ENCODE peak calls at places on chromosomes 5 and 9, in nine cellular contexts. K is endodermal cell, O is lower lobe of right lung, N is Karpas-422, M is MM.1S, U is pancreas, T is brain microvascular endothelial cell, B is astrocyte, R is hepatocyte. L is an unnamed sample.

GRCh38 chr9:95772320-95773060 is 103.0 kb upstream of the ERCC6L2 start:
- DNase-seq in N (no peak), B (peak; percentile 66), O (no peak), R (peak; percentile 83), M (no peak), K (peak; percentile 84), U (no peak), T (no peak), L (no peak)

GRCh38 chr9:109014267-109015025 is 1.1 kb upstream of the CTNNAL1 start:
- DNase-seq in U (peak; percentile 28), M (no peak), N (no peak), B (peak; percentile 58), K (peak; percentile 63), R (peak; percentile 70), T (peak; percentile 64), O (no peak), L (no peak)

GRCh38 chr9:101625871-101626270 is 31.1 kb upstream of the PPP3R2 start:
- DNase-seq in K (no peak), N (no peak), R (no peak), O (no peak), M (no peak), U (no peak), B (no peak), T (peak; percentile 60), L (no peak)

GRCh38 chr5:98214240-98215051 is 559.0 kb upstream of the RGMB start:
- DNase-seq in M (no peak), U (no peak), O (no peak), N (no peak), T (no peak), K (no peak), R (no peak), B (peak; percentile 79), L (no peak)

GRCh38 chr9:7980691-7981289 is 181.2 kb upstream of the DMAC1 start:
- DNase-seq in O (no peak), U (no peak), R (no peak), K (peak; percentile 65), M (no peak), T (no peak), N (no peak), B (no peak), L (no peak)

GRCh38 chr5:157816682-157817268 is 42.2 kb downstream of the CLINT1 start:
- DNase-seq in U (no peak), K (no peak), N (peak; percentile 70), O (no peak), M (peak; percentile 26), B (no peak), T (no peak), R (no peak), L (no peak)

GRCh38 chr5:71680510-71680909 is 38.6 kb upstream of the CARTPT start:
- DNase-seq in O (no peak), T (no peak), M (no peak), N (no peak), U (no peak), R (no peak), B (no peak), K (no peak), L (no peak)

GRCh38 chr9:2418619-2419018 is 203.0 kb upstream of the VLDLR start:
- DNase-seq in T (peak; percentile 39), R (no peak), O (no peak), U (no peak), M (no peak), B (peak; percentile 83), N (no peak), K (peak; percentile 64), L (no peak)

GRCh38 chr9:91777437-91777836 is 172.6 kb downstream of the ROR2 start:
- DNase-seq in T (peak; percentile 45), R (no peak), M (no peak), B (peak; percentile 74), U (no peak), O (no peak), K (no peak), N (no peak), L (no peak)

GRCh38 chr9:128245293-128246151 is 30.3 kb downstream of the GOLGA2 start:
- DNase-seq in N (no peak), O (no peak), T (peak; percentile 55), U (no peak), B (peak; percentile 57), K (peak; percentile 76), R (peak; percentile 79), M (no peak), L (no peak)

GRCh38 chr9:138050472-138051330 is 173.1 kb downstream of the CACNA1B start:
- DNase-seq in K (peak; percentile 42), M (no peak), N (no peak), T (no peak), R (no peak), U (no peak), B (no peak), O (no peak), L (no peak)

GRCh38 chr5:112174959-112175594 is 244.0 kb downstream of the EPB41L4A start:
- DNase-seq in N (peak; percentile 83), U (no peak), B (no peak), R (peak; percentile 75), O (no peak), K (peak; percentile 65), M (peak; percentile 53), T (peak; percentile 29), L (no peak)

GRCh38 chr5:375921-376871 is 54.7 kb downstream of the AHRR start:
- DNase-seq in M (no peak), U (no peak), N (no peak), B (no peak), R (no peak), O (no peak), T (no peak), K (peak; percentile 51), L (no peak)

GRCh38 chr5:65742565-65743231 is 20.7 kb downstream of the NLN start:
- DNase-seq in O (no peak), R (peak; percentile 73), T (peak; percentile 61), M (peak; percentile 50), K (no peak), B (peak; percentile 79), U (no peak), N (peak; percentile 83), L (peak; percentile 27)

GRCh38 chr9:35649431-35650340 is 1.0 kb downstream of the SIT1 start:
- DNase-seq in B (peak; percentile 8), T (no peak), N (peak; percentile 72), U (no peak), M (no peak), O (no peak), K (no peak), R (no peak), L (no peak)

GRCh38 chr9:37944266-37944650 is 40.3 kb upstream of the SLC25A51 start:
- DNase-seq in T (no peak), B (peak; percentile 42), O (peak; percentile 32), K (no peak), M (no peak), N (no peak), R (no peak), U (no peak), L (no peak)

DNA sequence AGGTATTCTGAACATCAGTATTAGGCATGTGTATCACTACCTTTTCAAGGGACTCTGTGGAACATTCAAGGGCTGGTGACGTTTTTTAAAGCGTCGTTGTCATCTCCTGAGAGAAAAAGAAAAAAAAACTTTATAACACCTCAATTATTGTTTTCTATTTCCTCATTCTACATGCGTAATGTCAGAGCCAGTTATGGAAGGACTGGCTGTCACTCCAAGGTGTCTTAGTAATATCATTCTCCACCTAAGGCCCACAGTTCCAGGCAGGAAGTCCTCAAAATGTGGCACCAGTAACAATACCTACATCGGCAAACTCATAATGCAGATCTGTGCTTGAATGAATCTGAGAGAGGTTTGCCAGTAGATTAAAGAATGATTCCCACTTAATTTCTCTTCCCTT is 210.2 kb downstream of the SAXO1 start:
- DNase-seq in O (no peak), U (no peak), R (no peak), M (no peak), K (no peak), T (no peak), N (no peak), B (no peak), L (no peak)
- H3K27ac ChIP-seq in O (no peak overlapping the region), U (no peak overlapping the region), R (no peak overlapping the region), M (no peak overlapping the region), K (no peak overlapping the region), T (no peak overlapping the region), N (no peak overlapping the region), B (no peak overlapping the region), L (no peak overlapping the region)

DNA sequence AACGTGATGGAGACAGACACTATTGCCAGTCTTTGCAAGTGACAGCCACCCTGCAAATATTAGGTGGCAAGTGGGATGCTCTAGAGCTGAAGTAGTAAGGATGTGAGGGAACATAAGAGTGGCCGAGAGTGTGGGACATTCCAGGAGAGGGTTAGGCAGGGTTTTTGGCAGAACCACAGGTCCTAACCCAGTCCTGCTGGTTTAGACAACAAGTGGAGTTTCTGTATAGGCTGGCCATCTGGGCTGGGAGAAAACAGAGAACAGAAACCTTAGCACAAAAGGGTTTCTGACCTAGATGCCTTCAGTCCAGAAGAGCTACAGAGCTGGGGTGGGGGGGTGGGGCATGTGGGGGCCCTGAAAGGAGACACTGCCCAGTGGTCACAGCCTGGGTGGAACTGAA is 107.4 kb downstream of the TMEM174 start:
- DNase-seq in T (no peak), R (no peak), B (no peak), U (no peak), K (peak; percentile 31), M (peak; percentile 44), O (peak; percentile 50), N (no peak), L (no peak)
- H3K27ac ChIP-seq in T (no peak overlapping the region), R (no peak overlapping the region), B (no peak overlapping the region), U (peak overlapping the region; percentile 69), K (no peak overlapping the region), M (peak overlapping the region; percentile 17), O (peak overlapping the region; percentile 75), N (no peak overlapping the region), L (peak overlapping the region; percentile 57)

GRCh38 chr5:136034976-136035375 is 6.2 kb downstream of the TGFBI start:
- DNase-seq in K (peak; percentile 17), T (no peak), R (no peak), U (no peak), M (no peak), O (no peak), B (no peak), N (no peak), L (no peak)

GRCh38 chr5:136032564-136032963 is 3.8 kb downstream of the TGFBI start:
- DNase-seq in M (no peak), B (peak; percentile 74), O (no peak), U (no peak), N (no peak), R (peak; percentile 45), T (peak; percentile 65), K (peak; percentile 41), L (peak; percentile 64)

GRCh38 chr5:136034492-136034891 is 5.7 kb downstream of the TGFBI start:
- DNase-seq in R (no peak), M (no peak), T (no peak), K (peak; percentile 2), U (no peak), O (no peak), N (no peak), B (no peak), L (no peak)

GRCh38 chr5:136033244-136033643 is 4.5 kb downstream of the TGFBI start:
- DNase-seq in O (no peak), T (no peak), K (no peak), M (no peak), B (no peak), N (no peak), U (no peak), R (no peak), L (no peak)

GRCh38 chr5:136033848-136034247 is 5.1 kb downstream of the TGFBI start:
- DNase-seq in N (no peak), T (no peak), O (no peak), U (no peak), M (no peak), K (peak; percentile 9), B (no peak), R (no peak), L (peak; percentile 90)
- H3K27ac ChIP-seq in N (no peak overlapping the region), T (no peak overlapping the region), O (no peak overlapping the region), U (no peak overlapping the region), M (no peak overlapping the region), K (no peak overlapping the region), B (peak overlapping the region; percentile 89), R (no peak overlapping the region), L (peak overlapping the region; percentile 88)

GRCh38 chr5:154087260-154087659 is 48.5 kb downstream of the MFAP3 start:
- DNase-seq in O (no peak), K (no peak), R (no peak), T (peak; percentile 86), U (no peak), B (no peak), M (peak; percentile 25), N (no peak), L (no peak)
- H3K27ac ChIP-seq in O (no peak overlapping the region), K (no peak overlapping the region), R (no peak overlapping the region), T (no peak overlapping the region), U (no peak overlapping the region), B (no peak overlapping the region), M (peak overlapping the region; percentile 1), N (no peak overlapping the region), L (no peak overlapping the region)